ENCODE peak calls at places on chromosomes 2 and 18, in five cellular contexts. X is esophagus squamous epithelium, C is K562, G is spleen, P is HCT116. Y is an unnamed sample.

GRCh38 chr2:238890806-238891666 is 43.2 kb downstream of the TWIST2 start:
- DNase-seq in X (no peak), C (no peak), G (no peak), P (no peak), Y (no peak)

GRCh38 chr2:161250864-161251436 is 57.3 kb upstream of the PSMD14 start:
- DNase-seq in X (no peak), C (peak; percentile 67), G (no peak), P (peak; percentile 69), Y (peak; percentile 60)

GRCh38 chr2:59093571-59093970 is 852.4 kb upstream of the FANCL start:
- DNase-seq in X (no peak), C (no peak), G (no peak), P (no peak), Y (no peak)

GRCh38 chr2:241842620-241843211 is 16.0 kb downstream of the PDCD1 start:
- DNase-seq in X (no peak), C (no peak), G (peak; percentile 86), P (no peak), Y (no peak)

GRCh38 chr18:75249192-75249551 is 38.6 kb downstream of the TSHZ1 start:
- DNase-seq in X (no peak), C (no peak), G (no peak), P (no peak), Y (no peak)

GRCh38 chr2:157302492-157303099 is 23.0 kb downstream of the ERMN start:
- DNase-seq in X (no peak), C (peak; percentile 68), G (no peak), P (peak; percentile 13), Y (peak; percentile 19)

GRCh38 chr2:223797073-223797472 is 40.3 kb downstream of the AP1S3 start:
- DNase-seq in X (no peak), C (no peak), G (no peak), P (peak; percentile 72), Y (peak; percentile 15)

GRCh38 chr2:105032476-105032875 is 5.4 kb upstream of the MRPS9 start:
- DNase-seq in X (no peak), C (no peak), G (no peak), P (no peak), Y (no peak)

GRCh38 chr2:16018277-16019059 is 78.1 kb downstream of the MYCN start:
- DNase-seq in X (no peak), C (no peak), G (no peak), P (no peak), Y (no peak)

GRCh38 chr2:188364033-188364432 is 72.4 kb downstream of the GULP1 start:
- DNase-seq in X (no peak), C (no peak), G (no peak), P (no peak), Y (no peak)

GRCh38 chr2:105406221-105406620 is 7.4 kb upstream of the FHL2 start:
- DNase-seq in X (no peak), C (peak; percentile 40), G (no peak), P (no peak), Y (no peak)

GRCh38 chr2:1681017-1681318 is 63.3 kb downstream of the PXDN start:
- DNase-seq in X (no peak), C (no peak), G (peak; percentile 66), P (no peak), Y (no peak)

GRCh38 chr18:10215444-10215843 is 239.0 kb upstream of the APCDD1 start:
- DNase-seq in X (no peak), C (no peak), G (no peak), P (no peak), Y (no peak)

GRCh38 chr2:178280261-178280852 is 86.0 kb downstream of the OSBPL6 start:
- DNase-seq in X (no peak), C (peak; percentile 62), G (no peak), P (peak; percentile 45), Y (no peak)

GRCh38 chr2:39447266-39448168 is 10.4 kb upstream of the MAP4K3 start:
- DNase-seq in X (no peak), C (no peak), G (no peak), P (no peak), Y (no peak)

GRCh38 chr2:46131-46470 is 204 bp downstream of the FAM110C start:
- DNase-seq in X (no peak), C (no peak), G (no peak), P (no peak), Y (no peak)
- TF ChIP-seq POLR2A in X (no peak), C (no peak), G (no peak), P (no peak), Y (no peak)

DNA sequence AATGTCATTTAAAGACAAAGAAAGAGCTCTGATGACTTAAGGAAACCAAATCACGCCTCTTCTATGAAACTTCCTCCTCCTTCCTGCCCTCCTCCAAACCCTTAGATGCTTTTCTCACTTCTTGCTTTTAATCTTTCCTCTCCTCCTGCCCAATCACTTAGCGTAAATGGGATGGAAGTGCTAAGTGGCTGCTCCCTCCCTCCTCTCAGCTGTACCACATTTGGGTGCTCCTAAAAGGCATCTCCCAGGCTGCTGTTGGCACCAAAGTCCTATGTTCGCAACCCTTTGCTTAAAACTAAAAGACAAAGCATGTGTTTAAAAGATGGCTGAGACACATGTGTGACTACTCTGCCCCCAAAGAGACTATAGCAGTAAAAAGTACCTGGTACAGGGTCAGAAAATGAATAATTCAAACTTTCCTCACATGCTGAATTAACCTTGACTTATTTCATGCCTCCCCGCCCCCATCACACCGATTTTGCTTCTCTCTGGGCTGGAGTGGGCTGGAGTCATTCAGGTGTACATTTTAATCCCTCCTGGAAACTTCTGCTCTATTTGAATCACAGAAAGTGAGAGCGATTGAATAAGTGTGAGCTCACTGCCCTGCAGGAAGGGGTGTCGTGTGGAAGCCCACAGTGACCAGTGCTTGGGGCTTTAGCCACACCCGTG is 59.2 kb upstream of the KLF7 start:
- DNase-seq in X (no peak), C (no peak), G (no peak), P (no peak), Y (no peak)
- TF ChIP-seq POLR2A in X (no peak), C (no peak), G (no peak), P (no peak), Y (no peak)

DNA sequence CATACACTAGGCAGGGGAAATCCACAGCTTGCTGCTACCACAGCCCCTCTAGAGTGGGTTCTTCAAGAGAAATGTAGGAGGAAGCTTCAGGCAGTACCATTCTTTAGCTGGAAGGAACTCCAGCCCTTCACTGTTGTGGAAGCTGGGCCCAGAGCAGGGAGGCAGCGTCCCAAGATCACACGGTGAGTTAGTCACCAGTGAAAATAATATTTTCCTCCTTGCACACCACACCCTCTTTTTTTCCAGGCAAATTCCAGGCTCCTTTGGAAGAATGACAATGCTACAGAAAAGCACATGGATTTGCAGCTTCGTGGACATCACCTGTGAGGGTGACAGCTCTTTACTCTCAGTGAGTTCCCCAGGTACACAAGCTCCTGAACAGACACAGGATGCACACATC is 157.1 kb downstream of the COL6A3 start:
- DNase-seq in X (no peak), C (no peak), G (no peak), P (no peak), Y (no peak)
- TF ChIP-seq POLR2A in X (no peak), C (no peak), G (no peak), P (no peak), Y (no peak)

GRCh38 chr2:54630841-54631497 is 92.5 kb upstream of the EML6 start:
- DNase-seq in X (no peak), C (no peak), G (no peak), P (no peak), Y (no peak)
- TF ChIP-seq POLR2A in X (no peak), C (no peak), G (no peak), P (no peak), Y (no peak)

DNA sequence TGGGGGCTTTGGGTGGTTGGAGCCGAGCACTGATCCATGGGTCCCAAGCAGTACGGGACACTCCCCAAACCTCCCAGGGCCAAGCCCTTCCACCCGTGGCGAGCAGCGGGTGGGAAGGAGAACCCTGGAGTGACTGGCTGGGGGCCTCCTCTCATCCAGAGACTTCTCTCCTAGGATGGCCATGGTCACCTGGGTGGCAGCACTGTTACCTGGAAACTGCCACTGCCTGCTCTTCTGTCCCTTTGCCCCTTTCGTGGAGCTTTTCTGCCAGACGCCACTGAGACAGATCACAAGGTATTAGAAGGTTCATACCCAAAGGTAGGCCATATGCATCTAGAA is 26.9 kb downstream of the CENPO start:
- DNase-seq in X (no peak), C (no peak), G (no peak), P (no peak), Y (no peak)
- TF ChIP-seq POLR2A in X (no peak), C (no peak), G (no peak), P (no peak), Y (no peak)

GRCh38 chr2:64645014-64645418 is 8.7 kb downstream of the SERTAD2 start:
- DNase-seq in X (no peak), C (peak; percentile 85), G (no peak), P (no peak), Y (peak; percentile 39)

GRCh38 chr2:64649013-64649484 is 4.7 kb downstream of the SERTAD2 start:
- DNase-seq in X (no peak), C (peak; percentile 78), G (no peak), P (no peak), Y (no peak)

GRCh38 chr2:64644240-64645013 is 9.3 kb downstream of the SERTAD2 start:
- DNase-seq in X (peak; percentile 22), C (peak; percentile 89), G (peak; percentile 93), P (peak; percentile 59), Y (peak; percentile 62)

GRCh38 chr2:64643838-64644219 is 9.9 kb downstream of the SERTAD2 start:
- DNase-seq in X (no peak), C (no peak), G (no peak), P (no peak), Y (no peak)

DNA sequence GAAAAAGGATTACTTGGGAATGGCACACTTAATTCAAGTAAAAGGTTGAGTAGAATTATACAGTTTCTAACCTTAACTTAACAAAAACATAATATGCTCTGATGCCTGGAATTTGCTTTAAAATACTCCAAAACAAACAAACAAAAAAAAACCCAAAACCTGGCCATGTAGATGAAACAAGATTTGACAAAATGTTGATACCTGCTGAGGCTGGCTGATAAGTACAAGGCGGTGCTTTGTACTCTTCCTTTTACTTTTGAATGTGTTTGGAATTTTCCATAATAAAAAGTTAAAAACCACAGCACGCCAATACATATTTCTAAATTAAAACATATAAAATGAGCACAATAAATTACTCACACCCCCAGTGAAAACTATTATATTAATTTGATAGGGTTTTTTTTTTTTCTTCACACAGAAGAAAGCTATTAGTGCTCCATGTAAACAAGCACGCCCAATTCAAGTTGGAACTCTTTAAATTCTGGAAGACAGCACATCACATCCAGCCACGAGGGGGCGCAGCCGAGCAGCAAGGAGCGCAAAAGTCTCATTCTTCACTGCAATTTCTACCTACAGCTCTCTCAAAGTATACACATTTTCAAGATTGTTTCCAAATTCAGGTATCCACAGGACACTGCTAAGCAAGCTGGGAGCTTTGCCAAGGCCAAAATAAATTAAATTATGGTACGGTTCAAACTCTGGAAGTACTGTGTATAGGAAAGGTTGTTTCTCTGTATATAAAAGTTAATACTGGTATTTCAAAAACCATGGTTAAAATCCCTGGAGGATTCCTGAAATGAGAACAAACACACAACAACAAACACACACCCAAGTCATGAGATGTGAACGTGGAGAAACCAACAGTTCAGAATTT is 7.5 kb downstream of the SERTAD2 start:
- DNase-seq in X (no peak), C (no peak), G (peak; percentile 95), P (peak; percentile 64), Y (no peak)
- TF ChIP-seq POLR2A in X (no peak), C (no peak), G (no peak), P (no peak), Y (no peak)

GRCh38 chr18:1393929-1394328 is 489.3 kb downstream of the ADCYAP1 start:
- DNase-seq in X (no peak), C (no peak), G (no peak), P (no peak), Y (no peak)
- TF ChIP-seq POLR2A in X (no peak), C (no peak), G (no peak), P (no peak), Y (no peak)

GRCh38 chr18:2846638-2847340 is at the start of gene EMILIN2:
- DNase-seq in X (no peak), C (peak; percentile 47), G (peak; percentile 95), P (no peak), Y (peak; percentile 59)
- TF ChIP-seq POLR2A in X (no peak), C (no peak), G (no peak), P (no peak), Y (no peak)

Y was measured in H54.